ENCODE peak calls at places on chromosome 19, in five cellular contexts. B is stomach, A is IMR-90, D is adrenal gland, W is tibial nerve. Q is an unnamed sample.
A peak's percentile ranks its signal among the peaks of the same experiment; 100 is the strongest.

GRCh38 chr19:17076539-17076919 is 952 bp downstream of the MYO9B start:
- DNase-seq in B (no peak), A (no peak), D (peak; percentile 47), W (no peak), Q (no peak)

GRCh38 chr19:5996102-5996501 is 18.2 kb upstream of the RANBP3 start:
- DNase-seq in B (no peak), A (no peak), D (no peak), W (no peak), Q (no peak)

GRCh38 chr19:6186435-6186834 is 51.0 kb downstream of the ACSBG2 start:
- DNase-seq in B (no peak), A (no peak), D (no peak), W (no peak), Q (no peak)

GRCh38 chr19:4528843-4529242 is 6.2 kb downstream of the PLIN5 start:
- DNase-seq in B (no peak), A (no peak), D (no peak), W (no peak), Q (no peak)

GRCh38 chr19:14519860-14520407 is 1.7 kb upstream of the DNAJB1 start:
- DNase-seq in B (peak; percentile 57), A (peak; percentile 88), D (peak; percentile 79), W (no peak), Q (no peak)

GRCh38 chr19:31943305-31943704 is 402.1 kb upstream of the ZNF507 start:
- DNase-seq in B (no peak), A (no peak), D (no peak), W (no peak), Q (no peak)

GRCh38 chr19:49326165-49326704 is 1.2 kb upstream of the SLC6A16 start:
- DNase-seq in B (no peak), A (no peak), D (no peak), W (no peak), Q (no peak)

GRCh38 chr19:36225219-36225892 is 10.4 kb downstream of the ZNF146 start:
- DNase-seq in B (no peak), A (peak; percentile 80), D (no peak), W (no peak), Q (no peak)

GRCh38 chr19:44626067-44626624 is 12.8 kb downstream of the IGSF23 start:
- DNase-seq in B (no peak), A (peak; percentile 99), D (peak; percentile 85), W (no peak), Q (no peak)

GRCh38 chr19:1744133-1744665 is 9.1 kb upstream of the ONECUT3 start:
- DNase-seq in B (no peak), A (no peak), D (no peak), W (no peak), Q (no peak)

GRCh38 chr19:912181-913079 is 589 bp downstream of the R3HDM4 start:
- DNase-seq in B (no peak), A (no peak), D (peak; percentile 42), W (no peak), Q (no peak)

GRCh38 chr19:41433171-41433570 is 6.0 kb upstream of the B3GNT8 start:
- DNase-seq in B (no peak), A (no peak), D (no peak), W (no peak), Q (no peak)

GRCh38 chr19:15154002-15154612 is 46.7 kb downstream of the NOTCH3 start:
- DNase-seq in B (no peak), A (peak; percentile 53), D (peak; percentile 45), W (no peak), Q (no peak)

GRCh38 chr19:45677351-45678230 is 9.6 kb downstream of the GIPR start:
- DNase-seq in B (peak; percentile 97), A (peak; percentile 62), D (peak; percentile 95), W (peak; percentile 36), Q (peak; percentile 77)

GRCh38 chr19:47545061-47545948 is 27.6 kb downstream of the ZNF541 start:
- DNase-seq in B (no peak), A (no peak), D (no peak), W (no peak), Q (no peak)

GRCh38 chr19:13843104-13843921 is 33.6 kb upstream of the NANOS3 start:
- DNase-seq in B (peak; percentile 78), A (peak; percentile 47), D (peak; percentile 64), W (no peak), Q (peak; percentile 90)

GRCh38 chr19:2865334-2866221 is 1.6 kb upstream of the ZNF556 start:
- DNase-seq in B (no peak), A (no peak), D (no peak), W (no peak), Q (no peak)

GRCh38 chr19:49445997-49446396 is 4.7 kb upstream of the SLC17A7 start:
- DNase-seq in B (no peak), A (no peak), D (no peak), W (no peak), Q (no peak)

DNA sequence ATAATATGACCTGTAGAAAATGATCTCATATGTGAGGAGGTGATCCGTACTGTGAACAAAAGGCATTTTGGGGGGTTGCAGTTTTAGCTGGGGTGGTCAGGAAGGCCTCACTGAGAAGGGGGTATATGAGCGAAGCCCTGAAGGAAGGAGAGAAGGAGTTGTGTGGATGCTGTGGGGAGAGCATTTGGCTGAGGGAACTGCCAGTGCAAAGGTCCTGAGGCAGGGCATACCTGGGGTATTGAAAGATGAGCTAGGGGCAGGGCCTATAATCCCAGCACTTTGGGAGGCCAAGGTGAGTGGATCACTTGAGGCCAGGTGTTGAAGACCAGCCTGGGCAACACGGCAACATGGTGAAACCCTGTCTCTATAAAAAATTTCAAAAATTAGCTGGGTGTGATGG is 2.5 kb downstream of the SELENOV start:
- DNase-seq in B (no peak), A (no peak), D (no peak), W (no peak), Q (no peak)
- H3K4me1 ChIP-seq in B (peaks cover 19% of the 10 kb centered on the region), A (peaks cover 6% of the 10 kb centered on the region), D (peaks cover 12% of the 10 kb centered on the region), W (peaks cover 10% of the 10 kb centered on the region), Q (peaks cover 10% of the 10 kb centered on the region)

GRCh38 chr19:34254552-34255432 is at the start of gene GARRE1:
- DNase-seq in B (peak; percentile 91), A (peak; percentile 24), D (no peak), W (peak; percentile 76), Q (peak; percentile 64)

GRCh38 chr19:34256835-34257558 is 2.6 kb downstream of the GARRE1 start:
- DNase-seq in B (no peak), A (no peak), D (no peak), W (no peak), Q (no peak)

GRCh38 chr19:34255546-34255945 is 1.2 kb downstream of the GARRE1 start:
- DNase-seq in B (no peak), A (no peak), D (no peak), W (no peak), Q (no peak)

GRCh38 chr19:34257559-34257924 is 3.2 kb downstream of the GARRE1 start:
- DNase-seq in B (no peak), A (no peak), D (no peak), W (no peak), Q (no peak)

GRCh38 chr19:34253711-34254551 is 423 bp upstream of the GARRE1 start:
- DNase-seq in B (no peak), A (peak; percentile 47), D (peak; percentile 85), W (no peak), Q (peak; percentile 86)
- TF ChIP-seq POLR2A in B (no peak), A (peak; percentile 38), D (peak; percentile 70), W (peak; percentile 85), Q (peak; percentile 41)

DNA sequence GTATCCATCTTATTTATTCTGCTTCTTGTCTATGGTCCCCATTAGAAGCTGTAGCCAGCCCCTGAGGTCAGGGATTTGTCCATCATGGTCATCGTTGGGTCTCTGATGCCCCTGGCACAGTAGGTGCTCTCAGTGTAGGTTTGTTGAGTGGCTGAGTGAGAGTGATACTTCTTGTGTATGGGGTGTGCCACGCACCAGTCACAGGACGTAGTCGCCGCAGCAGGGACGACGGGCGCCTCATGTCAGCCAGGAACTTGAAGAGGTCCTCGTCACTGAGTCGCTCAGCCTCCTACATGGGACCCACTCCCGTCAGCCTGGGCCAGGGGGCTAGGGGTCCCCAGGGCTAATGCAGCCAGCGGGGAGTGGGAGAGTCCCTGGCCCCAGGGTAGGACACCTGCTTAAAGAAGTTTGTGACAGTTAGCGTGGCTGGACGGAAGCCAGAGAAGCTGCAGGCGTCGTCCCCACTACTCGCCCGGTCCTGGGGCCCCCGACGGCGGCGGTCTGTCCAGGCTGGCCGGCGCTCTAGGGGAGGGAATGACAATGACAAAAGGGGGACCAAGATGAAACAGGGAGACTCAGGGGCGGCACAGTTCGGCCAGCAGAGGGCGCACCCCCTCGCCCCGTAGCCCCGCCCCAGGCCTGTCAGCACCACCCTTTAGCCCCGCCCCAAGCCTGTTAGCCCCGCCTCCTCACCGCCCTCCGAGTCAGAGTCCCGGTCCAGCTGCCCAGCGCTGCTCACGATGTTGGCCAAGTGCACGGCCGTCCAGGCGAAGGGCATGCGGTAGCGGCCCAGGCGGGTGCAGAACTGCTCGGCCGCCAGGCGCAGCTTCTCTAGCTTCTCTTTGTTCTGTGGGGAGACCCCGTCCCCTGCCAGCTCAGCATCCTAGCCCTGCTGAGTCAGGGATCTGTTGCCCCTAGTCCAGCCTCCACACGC is 3.7 kb downstream of the ANGPTL8 start:
- DNase-seq in B (peak; percentile 96), A (peak; percentile 77), D (peak; percentile 99), W (peak; percentile 94), Q (peak; percentile 94)
- H3K4me1 ChIP-seq in B (peaks cover 9% of the 10 kb centered on the region), A (peaks cover 1% of the 10 kb centered on the region), D (peaks cover 5% of the 10 kb centered on the region), W (peaks cover 4% of the 10 kb centered on the region), Q (peaks cover 19% of the 10 kb centered on the region)

DNA sequence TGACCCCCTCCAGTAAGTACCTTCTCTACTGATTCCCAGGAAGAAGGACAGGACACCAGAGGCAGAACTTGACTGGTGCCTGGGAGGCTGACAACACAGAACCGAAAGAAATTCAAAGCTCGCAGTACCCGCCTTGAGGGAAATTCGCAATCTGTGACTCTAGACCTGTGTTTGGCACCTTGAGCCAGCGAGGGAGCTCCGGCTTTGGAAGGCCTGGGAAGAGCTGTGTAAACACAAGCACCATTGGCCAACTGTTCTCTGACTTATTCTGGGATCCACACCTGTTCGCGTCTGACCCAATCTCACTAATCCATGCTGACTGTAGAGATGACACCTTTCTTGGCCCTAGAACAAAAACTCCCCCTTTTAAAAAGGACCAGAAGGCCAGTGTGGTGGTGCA is 50.7 kb downstream of the CEBPG start:
- DNase-seq in B (no peak), A (no peak), D (no peak), W (no peak), Q (peak; percentile 26)
- TF ChIP-seq POLR2A in B (no peak), A (no peak), D (no peak), W (no peak), Q (no peak)

GRCh38 chr19:12778905-12779161 is 3.5 kb upstream of the HOOK2 start:
- DNase-seq in B (no peak), A (no peak), D (peak; percentile 39), W (no peak), Q (no peak)
- H3K4me1 ChIP-seq in B (peaks cover 85% of the 10 kb centered on the region), A (peaks cover 33% of the 10 kb centered on the region), D (peaks cover 50% of the 10 kb centered on the region), W (peaks cover 47% of the 10 kb centered on the region), Q (peaks cover 50% of the 10 kb centered on the region)

DNA sequence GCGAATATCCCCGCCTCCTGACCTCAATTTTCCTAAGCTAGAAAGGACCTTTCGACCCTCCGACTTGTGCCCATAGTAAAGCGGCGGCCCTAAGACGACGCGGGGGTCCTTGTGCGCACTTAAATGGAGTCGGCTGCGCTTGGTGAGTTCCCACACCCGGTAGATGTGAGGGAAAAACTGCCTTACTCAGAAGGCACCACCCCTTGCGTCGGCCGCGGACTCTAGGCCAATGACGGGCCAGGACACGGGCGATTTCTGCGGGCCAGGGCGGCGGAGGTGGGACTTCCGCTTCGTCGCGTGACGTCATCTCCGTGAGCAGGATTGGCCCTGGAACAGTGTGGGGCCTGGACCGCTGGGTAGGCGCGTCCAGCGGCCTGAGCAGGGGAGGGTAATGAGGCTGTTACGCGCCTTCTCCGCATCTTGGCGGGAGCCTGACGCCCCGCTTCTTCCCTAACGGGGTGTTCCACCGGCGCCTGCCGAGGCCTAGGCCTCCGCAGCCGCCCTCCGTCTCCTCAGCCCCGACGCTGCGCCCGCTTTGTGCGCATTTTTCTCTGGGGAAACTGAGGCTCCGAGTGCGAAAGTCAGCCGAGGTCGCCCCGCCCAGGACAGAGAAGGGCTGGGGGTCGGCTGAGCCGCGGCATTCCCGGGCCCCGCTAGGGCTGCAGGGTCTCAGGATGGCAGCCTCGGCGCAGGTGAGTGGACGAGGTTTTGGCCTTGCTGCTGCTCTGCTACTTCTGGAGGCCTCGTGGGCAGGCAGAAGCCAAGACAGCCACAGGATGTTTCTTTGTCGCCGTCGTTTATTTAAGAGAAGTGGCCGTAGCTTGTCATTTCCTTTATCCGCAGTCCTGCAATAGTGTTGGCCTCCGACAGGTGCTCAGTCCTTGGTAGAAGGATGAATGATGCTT is at the start of gene ZNF543:
- DNase-seq in B (peak; percentile 95), A (peak; percentile 95), D (peak; percentile 98), W (peak; percentile 82), Q (peak; percentile 98)
- TF ChIP-seq POLR2A in B (no peak), A (peak; percentile 74), D (peak; percentile 35), W (peak; percentile 54), Q (peak; percentile 90)